ENCODE peak calls at places on chromosomes 11 and 22, in five cellular contexts. M is GM13976, I is NB4, C is adrenal gland, Y is lower lobe of right lung. P is an unnamed sample.
A peak's percentile ranks its signal among the peaks of the same experiment; 100 is the strongest.

GRCh38 chr22:37911273-37911672 is 5.2 kb downstream of the MICALL1 start:
- DNase-seq in C (no peak), I (no peak), Y (no peak), M (no peak), P (no peak)

GRCh38 chr22:26711205-26711958 is 54.0 kb downstream of the MIAT start:
- DNase-seq in M (peak; percentile 60), C (no peak), Y (no peak), I (no peak), P (no peak)

GRCh38 chr11:130428271-130428670 is at the start of gene ADAMTS8:
- DNase-seq in C (no peak), Y (no peak), I (peak; percentile 40), M (no peak), P (peak; percentile 22)

GRCh38 chr11:5736396-5736795 is at the start of gene OR56B1:
- DNase-seq in M (no peak), I (no peak), C (no peak), Y (no peak), P (no peak)

GRCh38 chr11:127895776-127896175 is 691.6 kb downstream of the ETS1 start:
- DNase-seq in C (no peak), M (no peak), Y (no peak), I (no peak), P (no peak)

GRCh38 chr11:128965485-128965884 is 22.8 kb upstream of the TP53AIP1 start:
- DNase-seq in C (no peak), M (peak; percentile 59), I (no peak), Y (no peak), P (no peak)

GRCh38 chr11:7846003-7846402 is 49.3 kb upstream of the OR5P2 start:
- DNase-seq in Y (no peak), C (no peak), I (no peak), M (no peak), P (no peak)

GRCh38 chr11:121198491-121198890 is 94.1 kb upstream of the SC5D start:
- DNase-seq in C (no peak), M (no peak), I (peak; percentile 8), Y (no peak), P (no peak)

GRCh38 chr11:62595124-62595523 is 3.8 kb upstream of the TUT1 start:
- DNase-seq in I (no peak), Y (no peak), C (no peak), M (no peak), P (no peak)

GRCh38 chr11:33248416-33248957 is 8.7 kb upstream of the HIPK3 start:
- DNase-seq in Y (no peak), C (no peak), I (no peak), M (no peak), P (no peak)

GRCh38 chr11:62340269-62340901 is 3.1 kb downstream of the ASRGL1 start:
- DNase-seq in M (peak; percentile 48), C (peak; percentile 51), Y (peak; percentile 61), I (peak; percentile 74), P (peak; percentile 50)

GRCh38 chr11:84800755-84801346 is 826.3 kb downstream of the DLG2 start:
- DNase-seq in I (no peak), Y (no peak), M (no peak), C (no peak), P (peak; percentile 22)
- TF ChIP-seq CTCF in I (no peak), Y (no peak), M (no peak), C (no peak), P (peak; percentile 48)

GRCh38 chr11:72426054-72426757 is 8.1 kb downstream of the CLPB start:
- DNase-seq in Y (no peak), I (no peak), M (no peak), C (no peak), P (no peak)
- TF ChIP-seq CTCF in Y (no peak), I (no peak), M (no peak), C (no peak), P (no peak)

DNA sequence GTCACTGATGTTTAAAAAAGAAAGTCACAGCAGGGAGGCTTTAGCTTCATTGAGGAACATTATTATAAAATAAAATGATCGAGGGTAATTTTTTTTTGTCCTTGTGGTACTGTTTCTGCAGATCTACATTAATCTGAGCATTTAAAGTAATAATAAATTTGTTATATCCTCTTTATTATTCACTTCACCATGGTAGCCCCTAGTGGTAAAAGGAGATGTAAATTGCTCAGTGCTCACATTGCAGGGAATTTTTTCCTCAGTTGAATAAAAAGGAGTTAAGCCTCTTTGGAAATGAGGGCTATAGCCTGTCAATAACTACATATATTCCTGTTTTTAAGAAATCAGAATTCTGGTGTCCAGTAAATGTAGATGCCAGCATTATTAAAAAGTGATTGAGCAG is 99.7 kb upstream of the VPREB1 start:
- DNase-seq in C (no peak), I (no peak), Y (no peak), M (no peak), P (no peak)
- TF ChIP-seq CTCF in C (no peak), I (no peak), Y (no peak), M (no peak), P (peak; percentile 25)

DNA sequence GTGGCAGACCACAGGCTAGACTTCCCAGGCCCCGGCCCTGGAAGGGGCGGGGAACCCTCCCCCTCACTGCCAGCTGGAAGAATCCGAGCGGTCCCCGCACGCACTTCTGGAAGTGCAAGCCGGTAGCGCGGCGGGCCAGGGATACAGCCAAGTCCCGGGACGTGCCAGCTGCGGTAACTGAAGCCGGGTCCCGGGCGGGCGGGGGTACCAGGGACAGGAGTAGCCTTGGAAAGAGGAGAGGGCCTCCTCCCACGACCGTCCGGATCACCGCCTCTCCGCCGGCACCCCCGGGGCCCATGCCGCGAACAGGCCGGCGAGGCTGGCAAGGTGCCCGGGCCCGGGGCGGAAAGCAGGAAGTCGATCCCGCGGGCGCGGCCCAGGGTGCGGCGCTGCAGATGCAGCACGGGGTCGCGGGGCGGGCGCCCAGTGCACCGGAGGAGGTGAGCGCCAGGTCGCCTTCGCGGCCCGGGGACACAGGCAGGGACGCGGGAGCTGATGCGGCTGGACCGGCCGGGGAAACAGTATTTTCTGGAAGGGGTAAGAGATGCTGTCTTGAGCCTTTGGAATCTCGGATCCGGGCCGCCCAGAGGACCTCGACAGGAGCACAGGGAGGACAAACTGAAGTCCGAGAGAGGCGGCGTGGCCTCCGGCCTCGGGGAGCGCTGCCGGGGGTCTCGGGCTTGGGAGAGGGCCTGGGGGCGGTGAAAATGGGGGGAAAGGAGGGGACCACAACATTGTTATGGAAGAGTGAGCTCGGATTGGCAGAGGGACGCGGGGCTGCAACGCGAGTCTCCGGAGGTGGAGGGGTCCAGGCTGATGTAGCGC is 756 bp upstream of the SLC35C1 start:
- DNase-seq in C (peak; percentile 79), Y (peak; percentile 92), M (peak; percentile 61), I (peak; percentile 64), P (peak; percentile 51)
- TF ChIP-seq CTCF in C (no peak), Y (no peak), M (no peak), I (no peak), P (no peak)

P was measured in endothelial cell.